ENCODE peak calls at places on chromosomes 7 and 10, in eight cellular contexts. One of them, this sample, is unnamed.

GRCh38 chr7:64881461-64882287 is 21.4 kb upstream of the ZNF273 start:
- DNase-seq in cardiac fibroblast: no peak
- DNase-seq in right atrium auricular region: peak; percentile 42
- DNase-seq in bronchial epithelial cell: no peak
- DNase-seq in GM10248: peak; percentile 12
- DNase-seq in HFFc6: no peak
- DNase-seq in psoas muscle: no peak
- DNase-seq in transverse colon: no peak
- DNase-seq in this sample: peak; percentile 34

GRCh38 chr7:91066627-91067026 is 197.6 kb upstream of the FZD1 start:
- DNase-seq in cardiac fibroblast: no peak
- DNase-seq in right atrium auricular region: no peak
- DNase-seq in transverse colon: no peak
- DNase-seq in GM10248: no peak
- DNase-seq in psoas muscle: no peak
- DNase-seq in bronchial epithelial cell: no peak
- DNase-seq in HFFc6: no peak
- DNase-seq in this sample: no peak

GRCh38 chr7:150941983-150942590 is 36.0 kb downstream of the KCNH2 start:
- DNase-seq in transverse colon: peak; percentile 70
- DNase-seq in bronchial epithelial cell: peak; percentile 58
- DNase-seq in GM10248: peak; percentile 15
- DNase-seq in psoas muscle: peak; percentile 35
- DNase-seq in cardiac fibroblast: peak; percentile 7
- DNase-seq in HFFc6: no peak
- DNase-seq in right atrium auricular region: no peak
- DNase-seq in this sample: peak; percentile 62

GRCh38 chr10:13072339-13072738 is 27.6 kb upstream of the OPTN start:
- DNase-seq in cardiac fibroblast: no peak
- DNase-seq in transverse colon: no peak
- DNase-seq in right atrium auricular region: no peak
- DNase-seq in psoas muscle: no peak
- DNase-seq in GM10248: no peak
- DNase-seq in HFFc6: no peak
- DNase-seq in bronchial epithelial cell: no peak
- DNase-seq in this sample: no peak

GRCh38 chr10:93180402-93181040 is 106.8 kb downstream of the CYP26A1 start:
- DNase-seq in psoas muscle: peak; percentile 75
- DNase-seq in HFFc6: no peak
- DNase-seq in cardiac fibroblast: peak; percentile 63
- DNase-seq in transverse colon: peak; percentile 12
- DNase-seq in GM10248: no peak
- DNase-seq in right atrium auricular region: peak; percentile 68
- DNase-seq in bronchial epithelial cell: no peak
- DNase-seq in this sample: no peak

GRCh38 chr10:46520941-46521340 is 35.5 kb downstream of the GPRIN2 start:
- DNase-seq in HFFc6: no peak
- DNase-seq in psoas muscle: peak; percentile 49
- DNase-seq in cardiac fibroblast: peak; percentile 59
- DNase-seq in GM10248: no peak
- DNase-seq in transverse colon: peak; percentile 10
- DNase-seq in bronchial epithelial cell: peak; percentile 61
- DNase-seq in right atrium auricular region: no peak
- DNase-seq in this sample: no peak

GRCh38 chr10:26621889-26622681 is 75.4 kb upstream of the PDSS1 start:
- DNase-seq in transverse colon: peak; percentile 67
- DNase-seq in right atrium auricular region: peak; percentile 67
- DNase-seq in cardiac fibroblast: peak; percentile 2
- DNase-seq in bronchial epithelial cell: peak; percentile 95
- DNase-seq in psoas muscle: peak; percentile 61
- DNase-seq in HFFc6: no peak
- DNase-seq in GM10248: peak; percentile 57
- DNase-seq in this sample: no peak

GRCh38 chr10:126088144-126088543 is 191.8 kb downstream of the FANK1 start:
- DNase-seq in HFFc6: peak; percentile 68
- DNase-seq in right atrium auricular region: no peak
- DNase-seq in cardiac fibroblast: peak; percentile 35
- DNase-seq in psoas muscle: no peak
- DNase-seq in GM10248: no peak
- DNase-seq in bronchial epithelial cell: no peak
- DNase-seq in transverse colon: no peak
- DNase-seq in this sample: no peak

GRCh38 chr7:70063796-70064423 is 465.6 kb downstream of the AUTS2 start:
- DNase-seq in cardiac fibroblast: no peak
- DNase-seq in right atrium auricular region: no peak
- DNase-seq in bronchial epithelial cell: no peak
- DNase-seq in transverse colon: no peak
- DNase-seq in psoas muscle: no peak
- DNase-seq in HFFc6: no peak
- DNase-seq in GM10248: no peak
- DNase-seq in this sample: no peak

GRCh38 chr7:29955799-29956476 is 33.7 kb downstream of the SCRN1 start:
- DNase-seq in transverse colon: peak; percentile 13
- DNase-seq in psoas muscle: no peak
- DNase-seq in cardiac fibroblast: no peak
- DNase-seq in GM10248: peak; percentile 35
- DNase-seq in HFFc6: no peak
- DNase-seq in right atrium auricular region: peak; percentile 4
- DNase-seq in bronchial epithelial cell: no peak
- DNase-seq in this sample: no peak

GRCh38 chr7:102439963-102440795 is 6.8 kb downstream of the ORAI2 start:
- DNase-seq in GM10248: no peak
- DNase-seq in transverse colon: no peak
- DNase-seq in bronchial epithelial cell: peak; percentile 77
- DNase-seq in right atrium auricular region: peak; percentile 77
- DNase-seq in psoas muscle: peak; percentile 90
- DNase-seq in cardiac fibroblast: peak; percentile 75
- DNase-seq in HFFc6: peak; percentile 84
- DNase-seq in this sample: no peak

GRCh38 chr10:21927601-21928000 is 75.9 kb downstream of the DNAJC1 start:
- DNase-seq in transverse colon: no peak
- DNase-seq in bronchial epithelial cell: peak; percentile 34
- DNase-seq in HFFc6: peak; percentile 50
- DNase-seq in cardiac fibroblast: peak; percentile 77
- DNase-seq in right atrium auricular region: no peak
- DNase-seq in psoas muscle: no peak
- DNase-seq in GM10248: no peak
- DNase-seq in this sample: no peak

GRCh38 chr7:157797361-157797760 is 460.6 kb downstream of the DNAJB6 start:
- DNase-seq in transverse colon: no peak
- DNase-seq in HFFc6: no peak
- DNase-seq in bronchial epithelial cell: no peak
- DNase-seq in psoas muscle: peak; percentile 21
- DNase-seq in right atrium auricular region: no peak
- DNase-seq in cardiac fibroblast: no peak
- DNase-seq in GM10248: no peak
- DNase-seq in this sample: no peak

GRCh38 chr10:132314336-132314735 is 6.6 kb upstream of the STK32C start:
- DNase-seq in GM10248: no peak
- DNase-seq in HFFc6: no peak
- DNase-seq in transverse colon: no peak
- DNase-seq in cardiac fibroblast: no peak
- DNase-seq in bronchial epithelial cell: no peak
- DNase-seq in psoas muscle: no peak
- DNase-seq in right atrium auricular region: no peak
- DNase-seq in this sample: no peak

GRCh38 chr10:78588194-78588811 is 480.5 kb upstream of the ZMIZ1 start:
- DNase-seq in HFFc6: no peak
- DNase-seq in right atrium auricular region: peak; percentile 79
- DNase-seq in bronchial epithelial cell: no peak
- DNase-seq in cardiac fibroblast: peak; percentile 95
- DNase-seq in psoas muscle: no peak
- DNase-seq in transverse colon: peak; percentile 32
- DNase-seq in GM10248: no peak
- DNase-seq in this sample: peak; percentile 52

GRCh38 chr7:20304366-20304765 is 26.3 kb upstream of the ITGB8 start:
- DNase-seq in HFFc6: no peak
- DNase-seq in transverse colon: peak; percentile 39
- DNase-seq in psoas muscle: no peak
- DNase-seq in right atrium auricular region: no peak
- DNase-seq in bronchial epithelial cell: peak; percentile 58
- DNase-seq in GM10248: no peak
- DNase-seq in cardiac fibroblast: no peak
- DNase-seq in this sample: no peak

GRCh38 chr10:33749042-33749441 is 414.6 kb upstream of the NRP1 start:
- DNase-seq in transverse colon: no peak
- DNase-seq in psoas muscle: no peak
- DNase-seq in cardiac fibroblast: peak; percentile 56
- DNase-seq in HFFc6: no peak
- DNase-seq in bronchial epithelial cell: no peak
- DNase-seq in GM10248: no peak
- DNase-seq in right atrium auricular region: no peak
- DNase-seq in this sample: no peak

GRCh38 chr10:102322914-102323313 is 72.6 kb upstream of the NFKB2 start:
- DNase-seq in right atrium auricular region: no peak
- DNase-seq in HFFc6: no peak
- DNase-seq in transverse colon: peak; percentile 14
- DNase-seq in cardiac fibroblast: no peak
- DNase-seq in bronchial epithelial cell: no peak
- DNase-seq in psoas muscle: no peak
- DNase-seq in GM10248: no peak
- DNase-seq in this sample: no peak

GRCh38 chr7:38825721-38826440 is 83.1 kb downstream of the VPS41 start:
- DNase-seq in GM10248: peak; percentile 26
- DNase-seq in cardiac fibroblast: no peak
- DNase-seq in right atrium auricular region: no peak
- DNase-seq in transverse colon: no peak
- DNase-seq in psoas muscle: no peak
- DNase-seq in HFFc6: no peak
- DNase-seq in bronchial epithelial cell: no peak
- DNase-seq in this sample: no peak

DNA sequence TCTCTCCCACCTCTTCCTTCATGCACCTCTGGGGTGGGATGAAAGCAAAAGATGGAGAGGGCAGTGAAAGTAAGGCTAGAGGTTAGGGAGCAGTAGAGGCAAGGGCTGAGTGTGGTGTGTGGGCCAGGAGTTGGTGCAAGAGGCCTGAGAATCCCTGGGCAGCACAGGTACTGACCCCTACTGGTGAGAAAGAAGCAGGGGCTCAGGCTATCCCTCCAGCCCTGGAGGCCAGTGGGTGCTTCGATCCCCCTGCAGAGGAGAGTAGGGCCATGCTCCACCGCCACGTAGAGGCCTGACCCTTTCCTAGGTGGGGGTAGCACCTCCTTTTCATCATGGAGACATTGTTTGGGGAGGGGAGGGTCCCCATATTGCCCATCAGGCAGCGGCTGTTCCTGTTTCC is 9.8 kb downstream of the CDHR1 start:
- DNase-seq in psoas muscle: no peak
- DNase-seq in transverse colon: no peak
- DNase-seq in right atrium auricular region: no peak
- DNase-seq in bronchial epithelial cell: peak; percentile 19
- DNase-seq in HFFc6: no peak
- DNase-seq in GM10248: peak; percentile 74
- DNase-seq in cardiac fibroblast: no peak
- DNase-seq in this sample: no peak
- TF ChIP-seq CTCF in psoas muscle: no peak
- TF ChIP-seq CTCF in transverse colon: peak; percentile 57
- TF ChIP-seq CTCF in right atrium auricular region: no peak
- TF ChIP-seq CTCF in bronchial epithelial cell: peak; percentile 83
- TF ChIP-seq CTCF in HFFc6: peak; percentile 63
- TF ChIP-seq CTCF in GM10248: peak; percentile 59
- TF ChIP-seq CTCF in cardiac fibroblast: peak; percentile 25
- TF ChIP-seq CTCF in this sample: peak; percentile 47

DNA sequence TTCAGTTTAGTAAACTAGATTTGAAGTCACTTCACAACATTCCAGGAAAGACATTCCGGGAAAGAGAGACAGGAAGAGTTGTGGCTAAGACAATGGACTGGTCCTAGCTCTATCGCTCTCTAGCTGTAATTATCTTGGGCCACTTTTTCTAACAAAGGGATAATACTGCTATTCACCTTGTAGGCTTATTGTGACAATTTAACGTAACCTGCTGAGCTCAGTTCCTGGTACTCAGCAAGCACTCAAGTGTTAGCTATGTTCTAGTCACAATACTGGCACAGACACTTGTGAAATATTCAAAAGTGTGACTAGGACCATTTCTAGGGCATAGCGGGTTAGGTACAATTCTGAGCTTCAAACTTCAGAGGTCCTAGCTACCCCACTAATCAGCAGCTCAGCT is 12.0 kb upstream of the NRCAM start:
- DNase-seq in bronchial epithelial cell: no peak
- DNase-seq in psoas muscle: no peak
- DNase-seq in transverse colon: no peak
- DNase-seq in HFFc6: no peak
- DNase-seq in cardiac fibroblast: no peak
- DNase-seq in GM10248: no peak
- DNase-seq in right atrium auricular region: no peak
- DNase-seq in this sample: no peak
- TF ChIP-seq CTCF in bronchial epithelial cell: no peak
- TF ChIP-seq CTCF in psoas muscle: no peak
- TF ChIP-seq CTCF in transverse colon: no peak
- TF ChIP-seq CTCF in HFFc6: no peak
- TF ChIP-seq CTCF in cardiac fibroblast: no peak
- TF ChIP-seq CTCF in GM10248: no peak
- TF ChIP-seq CTCF in right atrium auricular region: no peak
- TF ChIP-seq CTCF in this sample: no peak

GRCh38 chr7:44158873-44159631 is 17.9 kb upstream of the MYL7 start:
- DNase-seq in GM10248: no peak
- DNase-seq in transverse colon: no peak
- DNase-seq in HFFc6: no peak
- DNase-seq in cardiac fibroblast: no peak
- DNase-seq in psoas muscle: no peak
- DNase-seq in bronchial epithelial cell: no peak
- DNase-seq in right atrium auricular region: no peak
- DNase-seq in this sample: no peak

GRCh38 chr7:44156453-44157010 is 15.4 kb upstream of the MYL7 start:
- DNase-seq in HFFc6: no peak
- DNase-seq in bronchial epithelial cell: no peak
- DNase-seq in cardiac fibroblast: no peak
- DNase-seq in transverse colon: no peak
- DNase-seq in right atrium auricular region: no peak
- DNase-seq in psoas muscle: no peak
- DNase-seq in GM10248: no peak
- DNase-seq in this sample: no peak

GRCh38 chr7:44158060-44158872 is 17.1 kb upstream of the MYL7 start:
- DNase-seq in cardiac fibroblast: no peak
- DNase-seq in GM10248: no peak
- DNase-seq in bronchial epithelial cell: no peak
- DNase-seq in right atrium auricular region: no peak
- DNase-seq in transverse colon: no peak
- DNase-seq in psoas muscle: no peak
- DNase-seq in HFFc6: no peak
- DNase-seq in this sample: no peak

GRCh38 chr7:44155191-44156185 is 14.4 kb upstream of the MYL7 start:
- DNase-seq in GM10248: no peak
- DNase-seq in bronchial epithelial cell: no peak
- DNase-seq in psoas muscle: no peak
- DNase-seq in transverse colon: no peak
- DNase-seq in right atrium auricular region: no peak
- DNase-seq in HFFc6: no peak
- DNase-seq in cardiac fibroblast: no peak
- DNase-seq in this sample: no peak

GRCh38 chr7:44157116-44158059 is 16.3 kb upstream of the MYL7 start:
- DNase-seq in HFFc6: no peak
- DNase-seq in right atrium auricular region: no peak
- DNase-seq in cardiac fibroblast: no peak
- DNase-seq in transverse colon: no peak
- DNase-seq in bronchial epithelial cell: no peak
- DNase-seq in psoas muscle: no peak
- DNase-seq in GM10248: no peak
- DNase-seq in this sample: no peak
- TF ChIP-seq CTCF in HFFc6: no peak
- TF ChIP-seq CTCF in right atrium auricular region: no peak
- TF ChIP-seq CTCF in cardiac fibroblast: no peak
- TF ChIP-seq CTCF in transverse colon: no peak
- TF ChIP-seq CTCF in bronchial epithelial cell: no peak
- TF ChIP-seq CTCF in psoas muscle: no peak
- TF ChIP-seq CTCF in GM10248: no peak
- TF ChIP-seq CTCF in this sample: no peak

GRCh38 chr10:57333880-57334279 is 933.8 kb downstream of the IPMK start:
- DNase-seq in cardiac fibroblast: no peak
- DNase-seq in GM10248: no peak
- DNase-seq in bronchial epithelial cell: no peak
- DNase-seq in psoas muscle: no peak
- DNase-seq in right atrium auricular region: no peak
- DNase-seq in HFFc6: no peak
- DNase-seq in transverse colon: no peak
- DNase-seq in this sample: no peak
- TF ChIP-seq CTCF in cardiac fibroblast: no peak
- TF ChIP-seq CTCF in GM10248: no peak
- TF ChIP-seq CTCF in bronchial epithelial cell: no peak
- TF ChIP-seq CTCF in psoas muscle: no peak
- TF ChIP-seq CTCF in right atrium auricular region: no peak
- TF ChIP-seq CTCF in HFFc6: peak; percentile 51
- TF ChIP-seq CTCF in transverse colon: no peak
- TF ChIP-seq CTCF in this sample: peak; percentile 49

This sample was measured in type B pancreatic cell.